ENCODE peak calls at places on chromosomes 11 and 22, in seven cellular contexts. P, E, H, A, J, D and Y are unnamed samples. For H3K36me3, the result is how much of the 10 kb centered on the place peaks cover.

GRCh38 chr22:27719535-27720227 is 81.9 kb downstream of the MN1 start:
- DNase-seq in J (no peak), P (peak), D (peak), H (no peak), A (no peak), E (no peak), Y (peak)

GRCh38 chr11:29280452-29280851 is 736.4 kb downstream of the KCNA4 start:
- DNase-seq in P (peak), E (peak), D (no peak), H (no peak), A (no peak), J (no peak), Y (no peak)

GRCh38 chr11:65547446-65548125 is 10.6 kb downstream of the LTBP3 start:
- DNase-seq in P (no peak), J (no peak), D (peak), E (no peak), A (no peak), H (no peak), Y (no peak)

GRCh38 chr11:5505363-5506048 is 4.3 kb downstream of the UBQLN3 start:
- DNase-seq in D (no peak), J (no peak), P (no peak), A (no peak), H (no peak), E (no peak), Y (no peak)

GRCh38 chr11:32704775-32705174 is 89.7 kb downstream of the CCDC73 start:
- DNase-seq in P (no peak), A (no peak), J (no peak), E (no peak), D (no peak), H (no peak), Y (no peak)

GRCh38 chr22:46149493-46149997 is 781 bp upstream of the PPARA start:
- DNase-seq in E (peak), J (peak), P (no peak), D (peak), A (peak), H (no peak), Y (peak)

GRCh38 chr11:67293090-67293489 is 4.0 kb downstream of the ANKRD13D start:
- DNase-seq in J (no peak), D (no peak), E (no peak), H (no peak), A (no peak), P (peak), Y (no peak)

GRCh38 chr11:15818132-15818842 is 538.1 kb downstream of the SOX6 start:
- DNase-seq in H (no peak), P (no peak), J (peak), A (no peak), E (peak), D (no peak), Y (no peak)

GRCh38 chr22:42769574-42770447 is 49.1 kb upstream of the A4GALT start:
- DNase-seq in H (peak), P (peak), E (peak), J (peak), D (no peak), A (peak), Y (no peak)

GRCh38 chr11:71180694-71181466 is 71.5 kb downstream of the SHANK2 start:
- DNase-seq in J (no peak), A (no peak), D (no peak), P (no peak), H (no peak), E (no peak), Y (no peak)

GRCh38 chr11:66317322-66317765 is 500 bp upstream of the CD248 start:
- DNase-seq in P (peak), H (no peak), J (no peak), A (peak), E (peak), D (no peak), Y (no peak)

GRCh38 chr22:27329471-27329870 is 472.1 kb downstream of the MN1 start:
- DNase-seq in A (no peak), H (no peak), P (no peak), E (no peak), D (peak), J (no peak), Y (peak)

GRCh38 chr11:2258501-2259465 is 11.6 kb downstream of the ASCL2 start:
- DNase-seq in P (no peak), A (no peak), D (no peak), J (no peak), E (peak), H (no peak), Y (no peak)

GRCh38 chr11:119431523-119431922 is 8.6 kb upstream of the THY1 start:
- DNase-seq in P (no peak), H (no peak), E (no peak), D (no peak), J (no peak), A (no peak), Y (no peak)

GRCh38 chr11:48028909-48029685 is 48.7 kb downstream of the PTPRJ start:
- DNase-seq in J (no peak), D (no peak), E (no peak), A (no peak), P (peak), H (no peak), Y (no peak)

GRCh38 chr11:58243954-58244353 is 15.2 kb upstream of the OR10Q1 start:
- DNase-seq in E (no peak), D (no peak), P (no peak), H (no peak), A (no peak), J (no peak), Y (no peak)

GRCh38 chr22:34975721-34976120 is 90.2 kb upstream of the ISX start:
- DNase-seq in D (peak), A (no peak), J (no peak), P (no peak), H (no peak), E (no peak), Y (peak)
- TF ChIP-seq CTCF in D (peak), A (no peak), J (peak), P (no peak), H (peak), E (peak), Y (peak)

GRCh38 chr11:9347100-9347499 is 32.7 kb upstream of the TMEM41B start:
- DNase-seq in E (no peak), H (no peak), A (no peak), D (peak), J (no peak), P (no peak), Y (no peak)
- H3K36me3 ChIP-seq in E (under half), H (under half), A (under half), D (under half), J (under half), P (under half), Y (under half)

GRCh38 chr22:17601031-17601430 is 27.5 kb downstream of the ATP6V1E1 start:
- DNase-seq in H (no peak), A (no peak), P (no peak), J (no peak), D (no peak), E (no peak), Y (no peak)

GRCh38 chr22:17597217-17597616 is 31.3 kb downstream of the ATP6V1E1 start:
- DNase-seq in H (no peak), P (peak), J (no peak), D (no peak), A (no peak), E (no peak), Y (no peak)

GRCh38 chr22:17598318-17598717 is 30.2 kb downstream of the ATP6V1E1 start:
- DNase-seq in D (no peak), H (no peak), E (no peak), A (no peak), P (no peak), J (no peak), Y (no peak)

GRCh38 chr22:17592201-17592600 is 28.9 kb downstream of the SLC25A18 start:
- DNase-seq in H (no peak), J (no peak), D (no peak), A (no peak), E (no peak), P (no peak), Y (no peak)

GRCh38 chr22:17596226-17596625 is 32.3 kb downstream of the ATP6V1E1 start:
- DNase-seq in P (no peak), J (no peak), D (no peak), H (no peak), E (no peak), A (no peak), Y (no peak)
- H3K4me3 ChIP-seq in P (no peak), J (no peak), D (no peak), H (no peak), E (no peak), A (no peak), Y (no peak)

GRCh38 chr11:69627551-69627950 is 13.4 kb upstream of the CCND1 start:
- DNase-seq in P (no peak), J (no peak), D (no peak), H (no peak), E (no peak), A (no peak), Y (no peak)

GRCh38 chr11:69620663-69621290 is 20.2 kb upstream of the CCND1 start:
- DNase-seq in E (no peak), D (no peak), P (no peak), A (no peak), H (no peak), J (no peak), Y (no peak)

GRCh38 chr11:69630009-69630870 is 10.7 kb upstream of the CCND1 start:
- DNase-seq in A (no peak), J (no peak), D (no peak), E (peak), H (no peak), P (no peak), Y (no peak)

GRCh38 chr11:69625476-69625875 is 15.5 kb upstream of the CCND1 start:
- DNase-seq in P (no peak), J (no peak), H (no peak), D (no peak), A (no peak), E (no peak), Y (no peak)

GRCh38 chr11:69624293-69624692 is 16.7 kb upstream of the CCND1 start:
- DNase-seq in H (no peak), D (no peak), P (no peak), E (no peak), A (no peak), J (no peak), Y (no peak)
- TF ChIP-seq CTCF in H (no peak), D (no peak), P (no peak), E (no peak), A (no peak), J (no peak), Y (no peak)

GRCh38 chr11:116294630-116295029 is 478.2 kb downstream of the BUD13 start:
- DNase-seq in P (peak), H (no peak), E (peak), A (no peak), J (no peak), D (no peak), Y (no peak)
- H3K36me3 ChIP-seq in P (under half), H (under half), E (under half), A (under half), J (under half), D (under half), Y (under half)

GRCh38 chr11:86978247-86978646 is 23.1 kb upstream of the FZD4 start:
- DNase-seq in A (no peak), H (no peak), P (no peak), E (no peak), J (no peak), D (no peak), Y (no peak)

GRCh38 chr11:86969258-86969657 is 14.1 kb upstream of the FZD4 start:
- DNase-seq in A (no peak), D (no peak), H (no peak), E (no peak), J (no peak), P (no peak), Y (no peak)

GRCh38 chr11:86977441-86978050 is 22.4 kb upstream of the FZD4 start:
- DNase-seq in H (no peak), J (no peak), E (no peak), P (no peak), A (no peak), D (no peak), Y (no peak)

GRCh38 chr11:86972734-86973133 is 17.5 kb upstream of the FZD4 start:
- DNase-seq in J (no peak), D (no peak), E (no peak), H (no peak), A (no peak), P (no peak), Y (no peak)
- H3K4me3 ChIP-seq in J (no peak), D (no peak), E (no peak), H (no peak), A (no peak), P (no peak), Y (no peak)

DNA sequence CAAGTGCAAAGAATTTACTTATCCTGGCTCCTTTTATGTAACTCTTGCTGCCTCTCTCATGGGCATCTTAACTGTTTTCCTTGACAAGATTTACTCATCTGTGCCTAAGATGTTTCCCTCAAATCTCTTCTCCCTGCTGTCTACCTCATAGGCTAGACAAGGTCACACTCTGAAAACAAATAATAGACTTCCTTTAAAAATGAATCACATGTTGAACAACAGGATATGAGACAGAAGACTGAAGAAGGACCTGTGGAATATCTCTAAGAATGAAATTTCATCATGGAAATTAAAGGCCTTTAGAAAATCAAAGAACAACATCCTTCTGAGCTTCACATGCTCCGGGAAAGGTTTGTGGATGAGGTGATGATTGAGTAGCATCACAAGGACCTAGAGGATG is 6.0 kb upstream of the SCGB2A2 start:
- DNase-seq in D (no peak), P (peak), J (no peak), E (no peak), A (no peak), H (no peak), Y (no peak)
- TF ChIP-seq CTCF in D (no peak), P (no peak), J (no peak), E (no peak), A (no peak), H (no peak), Y (no peak)

DNA sequence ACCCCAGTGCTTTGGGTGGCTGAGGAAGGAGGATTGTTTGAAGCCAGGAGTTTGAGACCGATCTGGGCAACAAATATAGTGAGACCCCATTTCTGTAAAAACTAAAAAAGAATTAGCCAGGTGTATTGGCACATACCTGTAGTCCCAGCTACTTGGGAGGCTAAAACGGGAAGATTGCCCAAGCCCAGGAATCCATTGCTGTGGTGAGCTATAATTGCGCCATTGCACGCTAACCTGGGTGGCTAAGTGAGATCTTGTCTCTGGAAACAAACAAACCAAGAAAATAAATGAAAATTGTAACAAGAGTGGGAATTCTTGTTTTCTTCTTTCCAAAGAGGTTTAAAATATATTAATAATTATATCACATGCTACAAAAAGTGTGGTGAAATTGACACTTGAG is 52.9 kb downstream of the DEPDC5 start:
- DNase-seq in E (no peak), P (no peak), H (no peak), A (no peak), J (no peak), D (no peak), Y (no peak)
- H3K36me3 ChIP-seq in E (under half), P (under half), H (under half), A (half or more), J (under half), D (under half), Y (half or more)

GRCh38 chr11:117823294-117823940 is 1.1 kb downstream of the FXYD2 start:
- DNase-seq in P (no peak), H (no peak), A (no peak), E (no peak), D (no peak), J (peak), Y (no peak)

GRCh38 chr11:117821431-117821830 is 3.1 kb downstream of the FXYD2 start:
- DNase-seq in P (no peak), H (no peak), A (no peak), D (no peak), J (no peak), E (no peak), Y (no peak)

GRCh38 chr11:117822031-117822521 is 2.5 kb downstream of the FXYD2 start:
- DNase-seq in D (peak), E (peak), A (no peak), J (peak), P (no peak), H (no peak), Y (peak)

GRCh38 chr11:117823941-117824420 is 563 bp downstream of the FXYD2 start:
- DNase-seq in E (no peak), A (peak), H (no peak), D (no peak), P (no peak), J (peak), Y (peak)

DNA sequence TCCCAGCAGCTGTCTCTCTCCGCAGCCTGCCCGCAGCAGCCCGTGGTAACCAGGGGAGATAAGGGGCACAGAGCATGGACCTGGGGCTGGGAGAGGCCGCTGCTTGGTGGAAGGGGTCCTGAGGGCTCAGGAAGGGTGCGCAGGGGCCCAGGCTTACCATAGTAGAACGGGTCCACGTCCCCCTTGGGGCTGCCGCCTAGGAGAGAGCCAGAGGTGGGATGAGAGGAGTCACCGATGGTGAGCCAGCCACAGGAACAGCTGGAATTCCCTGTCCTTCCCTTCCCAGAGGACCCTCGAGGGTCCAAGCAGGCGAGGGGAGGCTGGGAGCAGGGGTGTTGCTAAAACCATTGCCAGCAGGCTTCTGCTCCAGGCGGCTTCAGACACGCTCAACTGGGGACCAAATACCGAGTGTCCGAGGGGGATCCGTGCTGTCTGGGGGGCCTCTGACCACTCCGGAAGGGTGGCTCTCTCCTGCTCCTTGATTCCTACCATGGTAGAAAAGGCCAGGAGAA is 2.0 kb downstream of the FXYD2 start:
- DNase-seq in H (no peak), A (no peak), E (no peak), D (no peak), J (peak), P (no peak), Y (no peak)
- H3K4me3 ChIP-seq in H (no peak), A (no peak), E (no peak), D (no peak), J (no peak), P (no peak), Y (no peak)

GRCh38 chr22:40194656-40195055 is 16.9 kb downstream of the TNRC6B start:
- DNase-seq in A (no peak), J (no peak), D (peak), P (no peak), E (no peak), H (no peak), Y (no peak)

GRCh38 chr22:40190501-40190900 is 12.8 kb downstream of the TNRC6B start:
- DNase-seq in A (peak), J (no peak), E (peak), P (no peak), D (no peak), H (no peak), Y (no peak)

GRCh38 chr22:40196628-40197027 is 18.9 kb downstream of the TNRC6B start:
- DNase-seq in J (no peak), P (peak), D (no peak), E (peak), H (no peak), A (no peak), Y (no peak)

GRCh38 chr22:40189979-40190378 is 12.3 kb downstream of the TNRC6B start:
- DNase-seq in A (no peak), J (no peak), P (peak), H (no peak), E (no peak), D (no peak), Y (no peak)

DNA sequence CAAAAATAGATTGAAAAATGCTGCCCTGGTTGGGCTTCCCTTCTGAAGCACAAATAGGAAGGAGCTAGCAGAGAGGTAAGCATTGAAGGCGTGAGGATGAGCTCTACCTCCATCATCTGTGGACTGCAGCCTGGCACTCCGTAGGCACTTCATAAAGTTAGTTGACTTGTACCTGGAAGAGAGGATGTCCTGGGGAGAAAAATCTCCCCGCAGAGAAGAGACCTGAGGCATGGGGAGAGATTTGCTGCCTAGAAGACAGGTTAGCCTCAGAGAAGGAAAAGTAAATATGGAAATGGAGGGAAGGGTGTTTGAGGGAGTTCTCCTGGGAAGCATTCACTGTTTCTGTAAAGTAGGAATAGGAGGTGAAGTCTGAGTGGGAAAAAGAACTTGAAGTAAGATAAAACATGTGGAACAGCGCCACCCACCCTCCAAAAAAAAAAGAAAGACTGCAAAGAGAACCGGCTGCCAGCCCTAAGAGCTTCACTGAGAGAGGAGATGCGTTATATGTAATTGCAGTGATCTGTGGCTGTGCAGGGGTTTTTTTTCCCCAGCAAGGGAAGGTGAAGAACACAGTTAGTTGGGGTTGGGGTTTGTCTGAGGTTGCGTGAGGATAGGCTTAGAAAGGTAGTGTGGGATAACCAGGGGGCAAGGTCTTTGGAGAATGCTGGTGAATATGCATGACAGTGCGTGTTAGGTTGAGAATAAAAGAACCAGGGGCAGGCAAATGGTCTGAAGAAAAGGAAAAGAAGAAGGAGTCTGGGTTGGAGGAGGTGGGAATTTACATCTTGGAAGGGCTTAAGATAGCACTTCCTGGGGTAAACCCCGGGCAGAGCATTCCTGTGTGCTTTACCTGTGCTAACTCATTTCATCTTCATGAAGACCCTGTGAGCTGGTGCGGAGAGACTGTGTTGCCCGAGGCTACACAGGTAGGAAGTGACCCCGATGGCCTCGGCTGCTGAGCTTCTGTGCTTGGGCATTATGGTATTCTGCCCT is 16.0 kb downstream of the TNRC6B start:
- DNase-seq in A (no peak), J (no peak), D (peak), E (peak), P (peak), H (no peak), Y (no peak)
- TF ChIP-seq CTCF in A (peak), J (no peak), D (peak), E (peak), P (peak), H (peak), Y (peak)